ENCODE peak calls at places on chromosome 17, in four cellular contexts. F is GM12878, G is WTC11, U is HepG2. R is an unnamed sample.

GRCh38 chr17:2025220-2025621 is at the start of gene RTN4RL1:
- DNase-seq in F (no peak), G (peak), U (no peak), R (peak)

GRCh38 chr17:39920218-39921210 is 2.1 kb upstream of the GSDMB start:
- DNase-seq in F (no peak), G (no peak), U (no peak), R (no peak)

GRCh38 chr17:61075988-61076387 is 323.7 kb upstream of the TBX2 start:
- DNase-seq in F (no peak), G (no peak), U (no peak), R (no peak)

GRCh38 chr17:57408064-57408811 is 151.9 kb downstream of the MSI2 start:
- DNase-seq in F (peak), G (peak), U (peak), R (no peak)

GRCh38 chr17:45246338-45246737 is 15.6 kb downstream of the SPATA32 start:
- DNase-seq in F (no peak), G (no peak), U (no peak), R (no peak)

GRCh38 chr17:62780273-62780672 is 27.8 kb downstream of the MARCHF10 start:
- DNase-seq in F (no peak), G (no peak), U (no peak), R (no peak)

GRCh38 chr17:14803781-14804180 is 461.3 kb downstream of the PMP22 start:
- DNase-seq in F (no peak), G (no peak), U (no peak), R (no peak)

GRCh38 chr17:14616508-14616907 is 315.6 kb downstream of the HS3ST3B1 start:
- DNase-seq in F (no peak), G (no peak), U (no peak), R (no peak)

GRCh38 chr17:45820052-45820780 is 24.5 kb upstream of the SPPL2C start:
- DNase-seq in F (no peak), G (no peak), U (no peak), R (no peak)

GRCh38 chr17:2940352-2940751 is 123.1 kb downstream of the OR1D5 start:
- DNase-seq in F (no peak), G (peak), U (no peak), R (no peak)

DNA sequence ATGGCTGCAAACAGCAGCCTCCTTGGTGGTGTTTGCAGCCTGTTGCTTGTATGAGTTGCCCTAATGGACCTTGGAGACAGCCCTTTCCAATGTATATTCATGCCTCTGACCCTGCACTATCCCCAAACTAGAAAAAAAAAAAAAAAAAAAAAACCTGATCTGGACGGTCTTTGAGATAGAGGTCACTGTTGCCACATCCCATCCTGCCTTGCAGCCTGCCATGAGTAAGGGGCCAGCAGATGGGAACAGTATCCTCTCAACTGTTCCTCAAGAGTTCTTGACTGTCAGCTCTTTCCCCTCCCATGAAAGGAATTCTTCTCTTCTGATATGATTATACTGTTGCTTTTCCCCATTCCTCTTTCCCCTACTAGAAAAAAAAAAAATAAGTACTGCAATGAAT is 152.4 kb downstream of the SSH2 start:
- DNase-seq in F (no peak), G (no peak), U (peak), R (no peak)
- TF ChIP-seq CREM in F (no peak), G (no peak), U (no peak), R (no peak)

GRCh38 chr17:66580178-66580577 is 254.7 kb upstream of the CACNG5 start:
- DNase-seq in F (no peak), G (peak), U (peak), R (no peak)

GRCh38 chr17:66580601-66581385 is 254.1 kb upstream of the CACNG5 start:
- DNase-seq in F (no peak), G (no peak), U (no peak), R (no peak)

GRCh38 chr17:66576473-66576872 is 258.4 kb upstream of the CACNG5 start:
- DNase-seq in F (no peak), G (no peak), U (no peak), R (no peak)

GRCh38 chr17:66577041-66577440 is 257.9 kb upstream of the CACNG5 start:
- DNase-seq in F (no peak), G (no peak), U (no peak), R (no peak)

DNA sequence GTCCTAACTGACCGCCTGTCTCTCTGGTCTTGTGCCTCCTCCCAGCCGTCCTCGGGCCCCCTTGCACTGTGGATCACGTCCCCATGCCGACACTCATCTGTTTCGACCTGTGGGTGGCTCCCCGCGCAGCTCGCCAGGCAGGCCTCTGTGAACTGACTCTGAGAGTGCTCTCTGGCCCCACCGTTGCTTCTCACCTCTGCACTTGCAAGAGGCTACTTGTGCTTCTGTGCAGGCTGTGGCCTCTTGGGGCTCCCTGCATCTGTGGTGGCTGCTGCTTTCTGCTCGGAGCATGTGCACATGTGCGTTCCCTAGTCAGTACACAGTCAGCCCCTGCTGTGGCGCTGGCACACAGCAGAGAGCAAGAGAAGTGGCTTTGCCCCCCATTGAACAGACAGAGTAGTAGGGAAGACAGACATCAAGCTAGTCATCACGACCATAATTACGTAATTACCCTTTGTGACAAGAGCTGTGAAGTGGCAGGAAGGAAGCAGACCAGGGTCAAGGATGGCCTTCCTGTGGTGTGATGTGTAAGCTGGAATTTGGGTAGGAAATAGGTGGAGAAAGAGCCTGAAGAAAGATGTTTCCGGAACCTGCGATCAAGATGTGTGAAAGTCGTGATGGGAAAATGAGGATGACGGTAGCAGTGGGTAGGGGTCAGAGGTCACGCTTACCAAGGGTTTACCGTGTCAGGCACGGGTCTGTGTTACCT is 256.0 kb upstream of the CACNG5 start:
- DNase-seq in F (no peak), G (no peak), U (no peak), R (no peak)
- TF ChIP-seq CREM in F (no peak), G (no peak), U (no peak), R (no peak)

DNA sequence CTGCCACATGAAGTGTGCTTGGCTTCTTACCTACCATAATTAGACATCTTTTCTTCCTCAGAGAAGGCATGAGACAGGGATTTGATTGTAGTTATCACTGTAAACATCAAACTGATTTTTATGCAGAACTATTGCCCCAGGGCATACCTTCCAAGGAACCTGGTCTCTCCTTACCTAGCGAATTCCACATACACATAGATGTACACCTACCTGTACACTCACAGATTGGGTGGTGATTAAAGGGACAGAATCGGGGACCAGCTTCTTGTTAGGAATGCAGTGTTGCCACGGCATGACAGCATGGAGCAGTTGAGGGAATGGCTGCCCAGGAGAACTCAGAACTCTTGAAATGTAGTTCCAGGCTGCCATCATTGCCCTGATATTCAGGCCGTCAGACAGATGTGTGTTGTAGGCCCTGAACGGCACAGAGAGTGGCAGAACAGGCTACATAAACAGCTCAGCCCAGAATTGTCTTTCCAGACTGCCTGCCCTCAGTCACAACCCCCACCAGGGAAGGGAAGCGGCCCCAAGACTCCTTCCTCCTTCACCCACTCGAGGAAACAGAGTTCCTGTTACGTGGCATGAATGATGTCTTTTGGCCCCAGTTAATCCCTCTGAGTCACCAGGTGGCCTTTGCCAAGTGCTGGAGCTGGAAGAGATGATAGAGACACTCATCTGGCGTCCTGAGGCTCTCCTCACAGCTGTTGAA is 17.8 kb upstream of the NAGLU start:
- DNase-seq in F (no peak), G (no peak), U (no peak), R (peak)
- TF ChIP-seq CREM in F (no peak), G (no peak), U (no peak), R (peak)

DNA sequence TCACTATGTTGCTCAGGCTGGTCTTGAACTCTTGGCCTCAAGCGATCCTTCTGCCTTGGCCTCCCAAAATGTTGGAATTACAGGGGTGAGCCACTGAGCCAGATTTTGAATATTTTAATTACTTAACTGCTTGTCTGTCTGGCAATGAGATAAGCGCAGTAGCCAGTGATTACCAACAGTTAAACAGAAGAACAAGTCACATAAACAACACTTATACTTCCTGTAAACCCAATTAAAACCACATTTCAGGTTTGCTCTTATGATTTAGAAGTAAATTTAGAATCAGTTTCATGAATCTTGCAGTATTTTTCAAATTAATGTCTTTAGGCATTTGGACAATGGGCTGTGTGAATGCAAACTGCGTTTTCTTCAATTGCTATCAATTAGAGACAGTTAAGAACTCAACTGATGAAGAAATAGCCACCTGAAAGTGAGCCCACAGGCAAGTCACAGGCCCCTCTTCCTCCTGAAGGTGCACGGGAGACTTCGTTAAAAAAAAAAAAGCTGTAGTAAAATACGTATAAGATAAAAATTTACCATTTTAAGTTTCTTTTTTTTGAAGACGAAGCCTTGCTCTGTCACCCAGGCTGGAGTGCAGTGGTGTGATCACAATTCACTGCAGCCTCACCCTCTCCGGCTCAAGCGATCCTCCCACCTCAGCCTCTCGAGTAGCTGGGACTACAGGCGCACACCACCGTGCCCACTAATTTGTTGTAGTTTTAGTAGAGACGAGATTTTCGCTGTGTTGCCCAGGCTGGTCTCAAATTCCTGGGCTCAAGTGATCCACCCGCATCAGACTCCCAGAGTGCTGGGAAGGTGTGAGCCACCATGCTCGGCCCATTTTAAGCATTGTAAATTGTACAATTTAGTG is 73.0 kb downstream of the PITPNC1 start:
- DNase-seq in F (no peak), G (no peak), U (no peak), R (no peak)
- TF ChIP-seq CREM in F (no peak), G (no peak), U (no peak), R (no peak)

GRCh38 chr17:43927101-43927935 is 15.0 kb downstream of the PPY start:
- DNase-seq in F (no peak), G (no peak), U (no peak), R (no peak)
- TF ChIP-seq CREM in F (no peak), G (no peak), U (no peak), R (no peak)

DNA sequence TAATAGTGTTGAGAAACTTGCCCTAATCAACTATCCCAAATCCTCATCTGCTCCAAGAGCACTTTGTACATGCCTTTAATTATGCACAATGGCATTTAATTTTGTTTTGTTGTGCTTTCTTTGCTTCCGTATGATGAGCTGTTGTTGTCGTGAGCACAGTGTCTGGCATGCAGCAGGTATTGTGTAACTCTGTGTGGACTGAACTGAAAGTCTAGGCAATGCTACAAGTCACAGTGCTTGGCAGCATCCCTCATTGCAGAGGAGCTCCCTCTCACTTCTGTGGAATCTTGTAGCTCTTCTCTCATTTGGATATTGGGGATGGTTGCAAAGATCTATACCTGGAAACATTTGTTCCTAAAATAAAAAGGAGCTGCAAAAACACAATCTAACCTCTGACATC is 502.2 kb upstream of the CA10 start:
- DNase-seq in F (no peak), G (no peak), U (no peak), R (no peak)
- TF ChIP-seq CREM in F (no peak), G (no peak), U (no peak), R (no peak)

DNA sequence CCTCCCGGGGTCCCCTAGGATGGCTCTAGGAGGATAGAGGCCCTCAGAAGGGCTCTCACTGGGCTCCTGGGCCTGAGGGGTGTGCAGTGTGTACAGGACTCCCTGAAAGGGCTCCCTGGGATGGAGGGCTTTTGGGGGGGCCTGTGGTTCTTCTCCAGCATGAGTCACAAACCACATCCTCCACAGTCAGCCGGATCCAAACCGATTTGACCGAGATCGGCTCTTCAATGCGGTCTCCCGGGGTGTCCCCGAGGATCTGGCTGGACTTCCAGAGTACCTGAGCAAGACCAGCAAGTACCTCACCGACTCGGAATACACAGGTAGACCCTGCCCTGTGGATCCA is 4.5 kb downstream of the TRPV2 start:
- DNase-seq in F (no peak), G (no peak), U (no peak), R (no peak)
- TF ChIP-seq CREM in F (no peak), G (no peak), U (no peak), R (no peak)

GRCh38 chr17:80105762-80106161 is 4.4 kb downstream of the GAA start:
- DNase-seq in F (no peak), G (no peak), U (no peak), R (peak)
- TF ChIP-seq CREM in F (no peak), G (no peak), U (no peak), R (no peak)

GRCh38 chr17:70604854-70605253 is 435.5 kb downstream of the KCNJ2 start:
- DNase-seq in F (no peak), G (no peak), U (no peak), R (no peak)

GRCh38 chr17:70610161-70610560 is 440.8 kb downstream of the KCNJ2 start:
- DNase-seq in F (no peak), G (no peak), U (no peak), R (no peak)

GRCh38 chr17:70609566-70609965 is 440.2 kb downstream of the KCNJ2 start:
- DNase-seq in F (no peak), G (no peak), U (no peak), R (no peak)

GRCh38 chr17:70608957-70609356 is 439.6 kb downstream of the KCNJ2 start:
- DNase-seq in F (no peak), G (no peak), U (no peak), R (no peak)

DNA sequence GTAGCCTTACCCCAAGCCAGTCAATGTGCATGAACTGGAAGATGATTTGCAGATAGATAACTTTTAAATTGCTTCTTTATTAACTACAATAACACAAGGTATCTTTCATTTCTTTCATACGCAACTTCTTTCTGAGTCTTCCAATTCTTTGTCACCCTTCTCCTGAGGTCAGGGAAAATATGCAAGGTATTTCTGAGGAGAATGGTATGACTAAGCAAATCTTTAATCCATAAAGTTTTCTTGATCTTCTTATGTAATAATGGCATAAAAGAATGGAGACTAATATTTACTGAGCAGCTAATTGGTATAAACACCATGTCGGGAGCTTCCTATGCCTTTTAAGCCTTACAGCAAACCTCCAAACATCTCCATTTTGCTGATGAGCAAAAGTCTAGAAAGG is 438.9 kb downstream of the KCNJ2 start:
- DNase-seq in F (no peak), G (no peak), U (no peak), R (no peak)
- TF ChIP-seq CREM in F (no peak), G (no peak), U (no peak), R (no peak)

DNA sequence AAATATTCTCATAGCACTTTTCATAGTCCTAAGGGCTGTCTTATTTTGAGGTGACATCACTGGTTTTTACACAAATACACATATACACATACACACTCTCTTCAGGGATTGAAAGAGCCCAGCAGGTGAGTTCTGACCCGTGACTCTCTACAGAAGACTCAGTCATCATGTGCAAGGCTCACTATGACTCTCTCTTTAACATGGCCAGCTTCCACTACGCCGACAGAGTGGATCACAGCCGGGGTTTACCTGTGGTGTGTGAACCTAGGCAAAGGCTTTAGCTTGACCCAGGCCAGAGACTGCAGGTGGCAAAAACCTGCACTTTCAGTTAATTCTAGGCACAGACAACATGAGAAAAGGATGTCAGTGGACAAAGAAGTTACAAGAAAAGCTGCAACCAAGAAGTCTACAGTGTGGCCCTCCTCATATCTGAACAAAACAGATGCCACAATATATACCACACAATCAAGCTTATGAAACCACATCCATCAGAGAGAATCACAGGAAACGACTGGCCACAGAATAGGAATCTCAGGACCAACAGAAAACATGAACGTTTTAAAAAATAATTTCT is 56.5 kb downstream of the CYTH1 start:
- DNase-seq in F (no peak), G (no peak), U (no peak), R (no peak)
- TF ChIP-seq CREM in F (peak), G (no peak), U (no peak), R (no peak)